ENCODE peak calls at places on chromosomes 1 and 21, in nine cellular contexts. G is tibial nerve; Q is NCI-H2081; I is stimulated activated CD8-positive, alpha-beta memory T cell treated with anti-CD3 and anti-CD28 coated beads, Interleukin-12 subunit alpha, Interleukin-12 subunit beta, amount 100 ng/mL, for 4 hours; U is NB4; A is ACHN; R is CD4-positive, alpha-beta T cell; F is K562; L is HT1080. H is an unnamed sample.

GRCh38 chr1:160328171-160328570 is 14.9 kb downstream of the COPA start:
- DNase-seq in G (no peak), Q (peak; percentile 2), I (no peak), U (no peak), A (no peak), R (no peak), F (no peak), L (no peak), H (no peak)

GRCh38 chr1:41823453-41823852 is 95.3 kb downstream of the HIVEP3 start:
- DNase-seq in G (no peak), Q (no peak), I (no peak), U (no peak), A (no peak), R (no peak), F (no peak), L (no peak), H (no peak)

GRCh38 chr1:205440476-205441317 is 15.1 kb downstream of the BLACAT1 start:
- DNase-seq in G (peak; percentile 23), Q (peak; percentile 28), I (peak; percentile 48), U (peak; percentile 51), A (peak; percentile 84), R (peak; percentile 64), F (peak; percentile 70), L (peak; percentile 91), H (peak; percentile 87)

GRCh38 chr1:205523261-205523890 is 18.9 kb downstream of the CDK18 start:
- DNase-seq in G (no peak), Q (no peak), I (no peak), U (no peak), A (no peak), R (no peak), F (no peak), L (no peak), H (no peak)

GRCh38 chr1:1063945-1064831 is 9.9 kb downstream of the RNF223 start:
- DNase-seq in G (peak; percentile 27), Q (no peak), I (peak; percentile 90), U (peak; percentile 94), A (peak; percentile 91), R (peak; percentile 72), F (peak; percentile 90), L (peak; percentile 96), H (peak; percentile 78)

GRCh38 chr1:160429702-160430535 is 29.6 kb downstream of the VANGL2 start:
- DNase-seq in G (no peak), Q (no peak), I (no peak), U (no peak), A (no peak), R (no peak), F (no peak), L (no peak), H (no peak)

GRCh38 chr1:5611855-5612254 is 380.4 kb downstream of the NPHP4 start:
- DNase-seq in G (no peak), Q (no peak), I (no peak), U (peak; percentile 11), A (no peak), R (no peak), F (no peak), L (peak; percentile 34), H (no peak)

GRCh38 chr1:237713886-237714285 is 176.8 kb downstream of the ZP4 start:
- DNase-seq in G (no peak), Q (no peak), I (no peak), U (no peak), A (peak; percentile 22), R (no peak), F (no peak), L (no peak), H (peak; percentile 30)

GRCh38 chr21:39314155-39315027 is 959 bp upstream of the BRWD1 start:
- DNase-seq in G (peak; percentile 31), Q (peak; percentile 34), I (no peak), U (peak; percentile 75), A (peak; percentile 45), R (peak; percentile 39), F (no peak), L (peak; percentile 60), H (peak; percentile 56)

GRCh38 chr21:29145354-29145782 is 14.9 kb downstream of the MAP3K7CL start:
- DNase-seq in G (no peak), Q (no peak), I (no peak), U (no peak), A (peak; percentile 46), R (no peak), F (no peak), L (peak; percentile 98), H (no peak)

GRCh38 chr1:246800800-246801199 is 76.6 kb downstream of the SCCPDH start:
- DNase-seq in G (no peak), Q (no peak), I (no peak), U (no peak), A (no peak), R (no peak), F (no peak), L (no peak), H (no peak)

GRCh38 chr1:174174461-174175329 is 15.4 kb downstream of the RABGAP1L start:
- DNase-seq in G (no peak), Q (no peak), I (no peak), U (no peak), A (no peak), R (no peak), F (no peak), L (no peak), H (no peak)

GRCh38 chr1:101291562-101292035 is 54.8 kb downstream of the S1PR1 start:
- DNase-seq in G (peak; percentile 56), Q (no peak), I (no peak), U (peak; percentile 85), A (no peak), R (no peak), F (no peak), L (peak; percentile 91), H (peak; percentile 28)

GRCh38 chr1:226268421-226269124 is 40.4 kb downstream of the LIN9 start:
- DNase-seq in G (no peak), Q (no peak), I (no peak), U (no peak), A (no peak), R (no peak), F (no peak), L (peak; percentile 2), H (no peak)

GRCh38 chr21:33993286-33994231 is 78.0 kb upstream of the ATP5PO start:
- DNase-seq in G (no peak), Q (no peak), I (no peak), U (peak; percentile 79), A (no peak), R (no peak), F (no peak), L (no peak), H (no peak)

GRCh38 chr1:229258851-229259110 is 12.1 kb upstream of the RAB4A start:
- DNase-seq in G (no peak), Q (no peak), I (no peak), U (no peak), A (no peak), R (no peak), F (no peak), L (no peak), H (no peak)

GRCh38 chr1:75632350-75632949 is 21.5 kb upstream of the SLC44A5 start:
- DNase-seq in G (no peak), Q (peak; percentile 25), I (no peak), U (peak; percentile 28), A (peak; percentile 38), R (no peak), F (peak; percentile 38), L (no peak), H (no peak)

GRCh38 chr1:32963746-32964460 is 706 bp downstream of the RNF19B start:
- DNase-seq in G (no peak), Q (no peak), I (peak; percentile 43), U (peak; percentile 76), A (peak; percentile 50), R (peak; percentile 44), F (peak; percentile 88), L (peak; percentile 47), H (peak; percentile 72)

GRCh38 chr1:15014521-15014920 is 139.0 kb upstream of the TMEM51 start:
- DNase-seq in G (no peak), Q (no peak), I (no peak), U (no peak), A (no peak), R (no peak), F (no peak), L (no peak), H (no peak)

GRCh38 chr1:200173097-200173629 is 145.7 kb downstream of the NR5A2 start:
- DNase-seq in G (no peak), Q (no peak), I (no peak), U (no peak), A (no peak), R (no peak), F (no peak), L (no peak), H (no peak)

GRCh38 chr21:30831194-30831765 is 1.7 kb upstream of the KRTAP7-1 start:
- DNase-seq in G (no peak), Q (peak; percentile 5), I (peak; percentile 0), U (peak; percentile 47), A (peak; percentile 34), R (no peak), F (peak; percentile 59), L (peak; percentile 6), H (peak; percentile 56)

GRCh38 chr1:43444827-43445225 is 8.9 kb downstream of the HYI start:
- DNase-seq in G (no peak), Q (no peak), I (no peak), U (no peak), A (no peak), R (no peak), F (peak; percentile 89), L (no peak), H (no peak)

GRCh38 chr1:162070094-162070748 is 730 bp downstream of the NOS1AP start:
- DNase-seq in G (no peak), Q (no peak), I (no peak), U (peak; percentile 7), A (no peak), R (no peak), F (no peak), L (no peak), H (no peak)

GRCh38 chr1:16961297-16962124 is 18.9 kb downstream of the MFAP2 start:
- DNase-seq in G (no peak), Q (no peak), I (no peak), U (no peak), A (no peak), R (no peak), F (no peak), L (no peak), H (no peak)

GRCh38 chr1:223726380-223727001 is 14.2 kb downstream of the CAPN2 start:
- DNase-seq in G (peak; percentile 74), Q (no peak), I (peak; percentile 80), U (peak; percentile 89), A (peak; percentile 95), R (peak; percentile 83), F (peak; percentile 89), L (peak; percentile 99), H (peak; percentile 49)

GRCh38 chr1:19342077-19342775 is 30.1 kb downstream of the SLC66A1 start:
- DNase-seq in G (peak; percentile 40), Q (no peak), I (no peak), U (no peak), A (no peak), R (no peak), F (no peak), L (no peak), H (no peak)

GRCh38 chr1:118115567-118116272 is 69.3 kb downstream of the SPAG17 start:
- DNase-seq in G (no peak), Q (no peak), I (no peak), U (no peak), A (no peak), R (no peak), F (no peak), L (peak; percentile 36), H (no peak)

GRCh38 chr1:85372683-85373446 is 92.1 kb downstream of the DDAH1 start:
- DNase-seq in G (no peak), Q (no peak), I (no peak), U (no peak), A (no peak), R (no peak), F (no peak), L (no peak), H (no peak)

GRCh38 chr1:234564035-234565029 is 45.6 kb downstream of the IRF2BP2 start:
- DNase-seq in G (no peak), Q (no peak), I (no peak), U (peak; percentile 66), A (peak; percentile 88), R (no peak), F (no peak), L (peak; percentile 98), H (no peak)

GRCh38 chr21:44795342-44795741 is 6.3 kb downstream of the UBE2G2 start:
- DNase-seq in G (no peak), Q (no peak), I (no peak), U (no peak), A (no peak), R (no peak), F (no peak), L (no peak), H (no peak)

GRCh38 chr1:232218955-232219865 is 410.7 kb downstream of the SIPA1L2 start:
- DNase-seq in G (no peak), Q (no peak), I (no peak), U (no peak), A (no peak), R (no peak), F (no peak), L (no peak), H (no peak)

H was measured in RPMI8226.